ENCODE peak calls at places on chromosomes 13 and 19, in five cellular contexts. One of them, this sample, is unnamed.

GRCh38 chr13:27353166-27353583 is 71.2 kb upstream of the GTF3A start:
- DNase-seq in germinal center: peak; percentile 78
- DNase-seq in HAP-1: no peak
- DNase-seq in BJ: no peak
- DNase-seq in activated CD4-positive, alpha-beta T cell treated with anti-CD3 and anti-CD28 coated beads for 36 hours: peak; percentile 71
- DNase-seq in this sample: no peak

GRCh38 chr13:39855236-39855635 is 199.8 kb downstream of the COG6 start:
- DNase-seq in HAP-1: no peak
- DNase-seq in BJ: no peak
- DNase-seq in germinal center: no peak
- DNase-seq in activated CD4-positive, alpha-beta T cell treated with anti-CD3 and anti-CD28 coated beads for 36 hours: no peak
- DNase-seq in this sample: no peak

GRCh38 chr13:91359071-91359470 is 11.6 kb downstream of the MIR17HG start:
- DNase-seq in germinal center: no peak
- DNase-seq in BJ: no peak
- DNase-seq in activated CD4-positive, alpha-beta T cell treated with anti-CD3 and anti-CD28 coated beads for 36 hours: no peak
- DNase-seq in HAP-1: no peak
- DNase-seq in this sample: no peak

GRCh38 chr19:49344516-49345423 is 9.6 kb downstream of the CD37 start:
- DNase-seq in activated CD4-positive, alpha-beta T cell treated with anti-CD3 and anti-CD28 coated beads for 36 hours: no peak
- DNase-seq in germinal center: no peak
- DNase-seq in HAP-1: no peak
- DNase-seq in BJ: no peak
- DNase-seq in this sample: no peak

GRCh38 chr13:40503966-40504591 is 162.4 kb downstream of the FOXO1 start:
- DNase-seq in HAP-1: no peak
- DNase-seq in germinal center: no peak
- DNase-seq in BJ: peak; percentile 53
- DNase-seq in activated CD4-positive, alpha-beta T cell treated with anti-CD3 and anti-CD28 coated beads for 36 hours: no peak
- DNase-seq in this sample: no peak

GRCh38 chr13:32881074-32881791 is 135.0 kb upstream of the KL start:
- DNase-seq in HAP-1: no peak
- DNase-seq in germinal center: no peak
- DNase-seq in BJ: peak; percentile 43
- DNase-seq in activated CD4-positive, alpha-beta T cell treated with anti-CD3 and anti-CD28 coated beads for 36 hours: no peak
- DNase-seq in this sample: no peak

GRCh38 chr13:50124536-50125305 is 109.5 kb downstream of the KCNRG start:
- DNase-seq in germinal center: no peak
- DNase-seq in activated CD4-positive, alpha-beta T cell treated with anti-CD3 and anti-CD28 coated beads for 36 hours: peak; percentile 95
- DNase-seq in HAP-1: peak; percentile 41
- DNase-seq in BJ: peak; percentile 69
- DNase-seq in this sample: no peak

GRCh38 chr19:13986348-13986904 is 19.7 kb downstream of the RFX1 start:
- DNase-seq in HAP-1: no peak
- DNase-seq in activated CD4-positive, alpha-beta T cell treated with anti-CD3 and anti-CD28 coated beads for 36 hours: peak; percentile 100
- DNase-seq in BJ: no peak
- DNase-seq in germinal center: peak; percentile 98
- DNase-seq in this sample: peak; percentile 99

GRCh38 chr13:109584844-109585361 is 201.5 kb downstream of the IRS2 start:
- DNase-seq in activated CD4-positive, alpha-beta T cell treated with anti-CD3 and anti-CD28 coated beads for 36 hours: no peak
- DNase-seq in BJ: no peak
- DNase-seq in HAP-1: no peak
- DNase-seq in germinal center: no peak
- DNase-seq in this sample: no peak

GRCh38 chr19:33798701-33799111 is 2.0 kb downstream of the KCTD15 start:
- DNase-seq in activated CD4-positive, alpha-beta T cell treated with anti-CD3 and anti-CD28 coated beads for 36 hours: no peak
- DNase-seq in HAP-1: peak; percentile 19
- DNase-seq in BJ: no peak
- DNase-seq in germinal center: no peak
- DNase-seq in this sample: no peak

GRCh38 chr13:110298566-110299321 is 8.2 kb downstream of the COL4A1 start:
- DNase-seq in HAP-1: no peak
- DNase-seq in activated CD4-positive, alpha-beta T cell treated with anti-CD3 and anti-CD28 coated beads for 36 hours: peak; percentile 76
- DNase-seq in germinal center: no peak
- DNase-seq in BJ: no peak
- DNase-seq in this sample: no peak

GRCh38 chr19:5978606-5979552 is 939 bp upstream of the RANBP3 start:
- DNase-seq in BJ: no peak
- DNase-seq in germinal center: no peak
- DNase-seq in HAP-1: no peak
- DNase-seq in activated CD4-positive, alpha-beta T cell treated with anti-CD3 and anti-CD28 coated beads for 36 hours: no peak
- DNase-seq in this sample: peak; percentile 34

GRCh38 chr19:703651-704446 is 4.9 kb upstream of the PALM start:
- DNase-seq in germinal center: peak; percentile 55
- DNase-seq in HAP-1: peak; percentile 77
- DNase-seq in activated CD4-positive, alpha-beta T cell treated with anti-CD3 and anti-CD28 coated beads for 36 hours: peak; percentile 90
- DNase-seq in BJ: no peak
- DNase-seq in this sample: peak; percentile 47

GRCh38 chr13:39035799-39036198 is 2.1 kb downstream of the PROSER1 start:
- DNase-seq in activated CD4-positive, alpha-beta T cell treated with anti-CD3 and anti-CD28 coated beads for 36 hours: no peak
- DNase-seq in germinal center: no peak
- DNase-seq in BJ: no peak
- DNase-seq in HAP-1: no peak
- DNase-seq in this sample: no peak

GRCh38 chr19:33374406-33374703 is 846 bp downstream of the CEBPG start:
- DNase-seq in BJ: no peak
- DNase-seq in germinal center: no peak
- DNase-seq in HAP-1: no peak
- DNase-seq in activated CD4-positive, alpha-beta T cell treated with anti-CD3 and anti-CD28 coated beads for 36 hours: peak; percentile 38
- DNase-seq in this sample: peak; percentile 38

GRCh38 chr13:49303533-49304252 is 56.0 kb downstream of the CDADC1 start:
- DNase-seq in BJ: no peak
- DNase-seq in activated CD4-positive, alpha-beta T cell treated with anti-CD3 and anti-CD28 coated beads for 36 hours: no peak
- DNase-seq in HAP-1: no peak
- DNase-seq in germinal center: no peak
- DNase-seq in this sample: no peak

GRCh38 chr19:23286477-23286876 is 36.3 kb upstream of the ZNF724 start:
- DNase-seq in HAP-1: no peak
- DNase-seq in germinal center: no peak
- DNase-seq in BJ: no peak
- DNase-seq in activated CD4-positive, alpha-beta T cell treated with anti-CD3 and anti-CD28 coated beads for 36 hours: peak; percentile 10
- DNase-seq in this sample: no peak

GRCh38 chr19:10271543-10272086 is 695 bp downstream of the ICAM1 start:
- DNase-seq in germinal center: peak; percentile 68
- DNase-seq in BJ: no peak
- DNase-seq in activated CD4-positive, alpha-beta T cell treated with anti-CD3 and anti-CD28 coated beads for 36 hours: peak; percentile 55
- DNase-seq in HAP-1: no peak
- DNase-seq in this sample: no peak

GRCh38 chr19:50777830-50778303 is 7.6 kb downstream of the GPR32 start:
- DNase-seq in activated CD4-positive, alpha-beta T cell treated with anti-CD3 and anti-CD28 coated beads for 36 hours: peak; percentile 49
- DNase-seq in HAP-1: peak; percentile 39
- DNase-seq in germinal center: no peak
- DNase-seq in BJ: no peak
- DNase-seq in this sample: peak; percentile 69

GRCh38 chr13:108948269-108948671 is 318.9 kb downstream of the MYO16 start:
- DNase-seq in BJ: no peak
- DNase-seq in HAP-1: no peak
- DNase-seq in germinal center: no peak
- DNase-seq in activated CD4-positive, alpha-beta T cell treated with anti-CD3 and anti-CD28 coated beads for 36 hours: no peak
- DNase-seq in this sample: no peak

GRCh38 chr19:7450243-7451223 is 38.3 kb downstream of the PEX11G start:
- DNase-seq in HAP-1: no peak
- DNase-seq in BJ: no peak
- DNase-seq in activated CD4-positive, alpha-beta T cell treated with anti-CD3 and anti-CD28 coated beads for 36 hours: no peak
- DNase-seq in germinal center: no peak
- DNase-seq in this sample: no peak